ENCODE peak calls at places on chromosomes 4 and X, in eight cellular contexts. X, F, N, B, S, Y, O and H are unnamed samples.

GRCh38 chrX:57137481-57137880 is 284 bp upstream of the SPIN2A start:
- DNase-seq in X (no peak), F (no peak), S (no peak), B (no peak), N (no peak), Y (peak; percentile 57), O (peak; percentile 43), H (no peak)

GRCh38 chrX:30521440-30522182 is 56.0 kb downstream of the TASL start:
- DNase-seq in S (no peak), Y (peak; percentile 49), F (no peak), X (no peak), O (peak; percentile 76), B (no peak), N (no peak), H (no peak)

GRCh38 chr4:42397256-42397634 is at the start of gene SHISA3:
- DNase-seq in O (peak; percentile 52), S (no peak), F (no peak), N (no peak), Y (peak; percentile 65), B (no peak), X (no peak), H (no peak)

GRCh38 chr4:122765702-122766352 is 33.3 kb downstream of the BBS12 start:
- DNase-seq in O (peak; percentile 90), S (no peak), F (no peak), X (no peak), N (no peak), B (no peak), Y (peak; percentile 82), H (no peak)

GRCh38 chr4:108433832-108434231 is 186.5 kb upstream of the RPL34 start:
- DNase-seq in F (no peak), X (no peak), S (no peak), N (no peak), O (no peak), B (no peak), Y (no peak), H (no peak)

GRCh38 chr4:153188966-153189801 is 15.1 kb upstream of the TRIM2 start:
- DNase-seq in B (no peak), Y (peak; percentile 48), N (no peak), S (no peak), X (no peak), F (no peak), O (peak; percentile 44), H (no peak)

GRCh38 chr4:58711039-58711438 is 1600.9 kb upstream of the IGFBP7 start:
- DNase-seq in N (no peak), X (no peak), Y (no peak), F (no peak), B (no peak), S (no peak), O (no peak), H (no peak)

GRCh38 chrX:150503898-150504219 is 64.6 kb upstream of the MTM1 start:
- DNase-seq in B (no peak), Y (no peak), F (no peak), O (no peak), S (no peak), X (no peak), N (no peak), H (no peak)

GRCh38 chrX:148441387-148441786 is 59.0 kb upstream of the AFF2 start:
- DNase-seq in S (no peak), X (no peak), F (no peak), O (no peak), Y (no peak), N (no peak), B (no peak), H (no peak)

GRCh38 chr4:68617003-68617698 is 41.0 kb upstream of the UGT2B17 start:
- DNase-seq in O (no peak), Y (no peak), B (no peak), F (no peak), X (no peak), S (no peak), N (no peak), H (no peak)

GRCh38 chr4:94304365-94304971 is 38.2 kb downstream of the HPGDS start:
- DNase-seq in X (no peak), B (no peak), N (no peak), O (peak; percentile 73), F (peak; percentile 6), S (no peak), Y (peak; percentile 63), H (no peak)

GRCh38 chr4:169485084-169485483 is 127.3 kb downstream of the NEK1 start:
- DNase-seq in S (no peak), X (no peak), N (no peak), B (no peak), O (no peak), F (no peak), Y (no peak), H (no peak)

GRCh38 chr4:90660672-90661071 is 533.5 kb downstream of the CCSER1 start:
- DNase-seq in S (no peak), N (no peak), F (no peak), X (no peak), B (no peak), O (no peak), Y (no peak), H (no peak)

GRCh38 chr4:152106113-152106763 is 345.4 kb upstream of the GATB start:
- DNase-seq in X (peak; percentile 86), N (no peak), F (no peak), O (peak; percentile 95), B (no peak), Y (peak; percentile 95), S (no peak), H (no peak)

GRCh38 chr4:146359771-146360170 is 145.4 kb downstream of the REELD1 start:
- DNase-seq in F (no peak), S (no peak), O (no peak), Y (no peak), N (no peak), X (no peak), B (no peak), H (no peak)

GRCh38 chr4:63921561-63921960 is 487.7 kb downstream of the TECRL start:
- DNase-seq in F (no peak), Y (no peak), B (no peak), O (no peak), N (no peak), X (no peak), S (no peak), H (no peak)

GRCh38 chr4:1241936-1242505 is 6.9 kb downstream of the CTBP1 start:
- DNase-seq in N (no peak), Y (no peak), F (no peak), B (no peak), S (no peak), O (no peak), X (peak; percentile 41), H (peak; percentile 50)

GRCh38 chr4:104507112-104507511 is 12.4 kb upstream of the CXXC4 start:
- DNase-seq in F (no peak), X (no peak), B (no peak), O (no peak), S (no peak), Y (no peak), N (no peak), H (no peak)

GRCh38 chrX:8868070-8868795 is 67.0 kb upstream of the FAM9A start:
- DNase-seq in B (no peak), X (no peak), Y (peak; percentile 66), F (no peak), S (no peak), N (no peak), O (peak; percentile 82), H (peak; percentile 76)

GRCh38 chrX:104105863-104106262 is 6.5 kb upstream of the ZCCHC18 start:
- DNase-seq in Y (no peak), S (no peak), X (no peak), N (no peak), B (no peak), O (no peak), F (no peak), H (no peak)

GRCh38 chr4:6616087-6616995 is 24.1 kb upstream of the MRFAP1 start:
- DNase-seq in O (no peak), B (no peak), S (no peak), N (no peak), F (no peak), X (no peak), Y (no peak), H (no peak)

GRCh38 chr4:84470204-84470785 is 28.8 kb downstream of the NKX6-1 start:
- DNase-seq in F (no peak), X (no peak), O (no peak), Y (no peak), B (no peak), S (no peak), N (no peak), H (no peak)